ENCODE peak calls at places on chromosomes 16 and 17, in eight cellular contexts. G is NCI-H524, H is psoas muscle, T is PC-3, U is T-helper 9 cell, Y is B cell, M is amniotic stem cell, K is HuH-7. W is an unnamed sample.
A peak's percentile ranks its signal among the peaks of the same experiment; 100 is the strongest.

GRCh38 chr17:81917565-81918332 is at the start of gene SIRT7:
- DNase-seq in K (peak; percentile 99), Y (peak; percentile 95), G (peak; percentile 92), T (peak; percentile 89), U (peak; percentile 79), M (peak; percentile 32), H (peak; percentile 74), W (peak; percentile 74)

GRCh38 chr17:13415877-13416416 is 185.8 kb downstream of the HS3ST3A1 start:
- DNase-seq in K (no peak), G (no peak), Y (no peak), H (no peak), M (no peak), T (peak; percentile 67), U (no peak), W (no peak)

GRCh38 chr16:48081656-48082055 is 74.1 kb downstream of the ABCC12 start:
- DNase-seq in M (peak; percentile 48), K (no peak), G (no peak), Y (no peak), H (no peak), T (peak; percentile 87), U (no peak), W (no peak)

GRCh38 chr16:71537643-71538042 is 11.4 kb downstream of the CHST4 start:
- DNase-seq in G (peak; percentile 71), T (peak; percentile 63), H (no peak), M (no peak), U (no peak), Y (peak; percentile 53), K (peak; percentile 60), W (no peak)

GRCh38 chr17:5126719-5127488 is 11.1 kb downstream of the USP6 start:
- DNase-seq in Y (no peak), G (no peak), T (no peak), M (no peak), H (no peak), U (no peak), K (no peak), W (no peak)

GRCh38 chr17:68435876-68436842 is 21.1 kb downstream of the WIPI1 start:
- DNase-seq in H (peak; percentile 79), Y (peak; percentile 85), T (peak; percentile 89), K (peak; percentile 64), U (peak; percentile 75), M (peak; percentile 62), G (peak; percentile 86), W (peak; percentile 71)

GRCh38 chr17:79632432-79632735 is 21.5 kb upstream of the RBFOX3 start:
- DNase-seq in H (no peak), G (no peak), U (no peak), T (no peak), Y (no peak), M (no peak), K (no peak), W (no peak)

GRCh38 chr17:73003487-73003886 is 89.0 kb downstream of the SLC39A11 start:
- DNase-seq in M (no peak), G (no peak), T (peak; percentile 95), Y (no peak), K (peak; percentile 55), H (no peak), U (no peak), W (no peak)

GRCh38 chr16:25872369-25873070 is 180.8 kb downstream of the HS3ST4 start:
- DNase-seq in H (no peak), U (no peak), M (no peak), G (no peak), K (no peak), T (no peak), Y (no peak), W (no peak)

GRCh38 chr16:59385953-59386352 is 651.8 kb upstream of the GOT2 start:
- DNase-seq in G (no peak), K (no peak), Y (no peak), H (no peak), M (no peak), T (peak; percentile 2), U (no peak), W (no peak)

GRCh38 chr16:15672514-15673167 is 22.6 kb downstream of the NDE1 start:
- DNase-seq in K (peak; percentile 85), Y (peak; percentile 71), T (peak; percentile 92), H (peak; percentile 91), G (no peak), M (peak; percentile 44), U (peak; percentile 65), W (peak; percentile 67)

GRCh38 chr17:82502207-82502606 is 17.3 kb upstream of the FOXK2 start:
- DNase-seq in G (no peak), K (no peak), T (no peak), U (no peak), H (no peak), Y (no peak), M (no peak), W (no peak)

GRCh38 chr17:17191346-17191792 is 14.8 kb downstream of the PLD6 start:
- DNase-seq in G (no peak), T (no peak), H (peak; percentile 56), M (peak; percentile 76), Y (no peak), K (no peak), U (no peak), W (no peak)

GRCh38 chr17:42307362-42307927 is 19.1 kb downstream of the STAT5A start:
- DNase-seq in G (no peak), U (no peak), T (no peak), H (no peak), M (no peak), K (no peak), Y (no peak), W (no peak)

GRCh38 chr17:28904800-28905199 is 1.9 kb upstream of the DHRS13 start:
- DNase-seq in H (no peak), T (no peak), M (no peak), K (no peak), U (no peak), G (no peak), Y (no peak), W (no peak)

GRCh38 chr17:33266611-33267010 is 26.5 kb downstream of the ASIC2 start:
- DNase-seq in Y (no peak), M (no peak), G (no peak), H (no peak), T (no peak), K (no peak), U (no peak), W (no peak)

GRCh38 chr17:50281739-50282401 is 7.6 kb downstream of the TMEM92 start:
- DNase-seq in G (no peak), H (no peak), M (no peak), T (no peak), K (no peak), U (no peak), Y (no peak), W (no peak)